ENCODE peak calls at places on chromosomes 2 and 18, in six cellular contexts. T is HL-60, R is heart left ventricle, I is heart right ventricle, K is tibial nerve, A is HFFc6. C is an unnamed sample.

GRCh38 chr2:44941551-44942234 is at the start of gene SIX3:
- DNase-seq in I (no peak), T (no peak), R (no peak), K (no peak), A (no peak), C (no peak)

GRCh38 chr2:18924905-18925691 is 335.7 kb upstream of the NT5C1B start:
- DNase-seq in A (peak), T (no peak), I (no peak), K (no peak), R (no peak), C (no peak)

GRCh38 chr2:110714824-110715223 is 17.5 kb upstream of the ACOXL start:
- DNase-seq in R (no peak), I (no peak), K (no peak), T (no peak), A (no peak), C (no peak)

GRCh38 chr18:7958897-7959146 is 391.7 kb downstream of the PTPRM start:
- DNase-seq in A (no peak), T (no peak), R (no peak), K (no peak), I (no peak), C (no peak)

GRCh38 chr18:48236822-48237221 is 172.4 kb downstream of the ZBTB7C start:
- DNase-seq in I (no peak), R (no peak), A (no peak), K (no peak), T (no peak), C (no peak)

GRCh38 chr2:44245068-44245861 is 30.0 kb upstream of the SLC3A1 start:
- DNase-seq in A (peak), T (peak), I (no peak), K (no peak), R (no peak), C (no peak)

GRCh38 chr2:95158441-95158840 is 1.2 kb downstream of the ZNF514 start:
- DNase-seq in I (no peak), R (no peak), A (no peak), T (no peak), K (no peak), C (no peak)

GRCh38 chr2:74440378-74441110 is 1.2 kb downstream of the RTKN start:
- DNase-seq in K (peak), R (peak), I (peak), A (peak), T (no peak), C (peak)

GRCh38 chr2:58644992-58645391 is 403.9 kb upstream of the FANCL start:
- DNase-seq in R (no peak), I (no peak), A (no peak), T (no peak), K (no peak), C (no peak)

GRCh38 chr2:120344214-120344990 is 1.5 kb upstream of the INHBB start:
- DNase-seq in T (peak), K (no peak), A (no peak), R (no peak), I (no peak), C (no peak)

GRCh38 chr18:8435376-8435775 is 173.9 kb upstream of the RAB12 start:
- DNase-seq in T (no peak), R (no peak), I (no peak), K (no peak), A (no peak), C (no peak)

GRCh38 chr18:37322497-37323035 is 243.0 kb downstream of the CELF4 start:
- DNase-seq in T (peak), K (no peak), A (no peak), I (peak), R (peak), C (no peak)

GRCh38 chr2:105127288-105127915 is 89.5 kb downstream of the MRPS9 start:
- DNase-seq in R (no peak), A (no peak), T (no peak), K (no peak), I (no peak), C (no peak)

GRCh38 chr2:28445448-28446258 is 50.2 kb upstream of the PLB1 start:
- DNase-seq in K (no peak), R (no peak), I (no peak), A (peak), T (no peak), C (no peak)

GRCh38 chr2:42970151-42970550 is 177.8 kb upstream of the HAAO start:
- DNase-seq in K (no peak), T (no peak), I (no peak), R (no peak), A (peak), C (no peak)

GRCh38 chr2:177396630-177397460 is 4.3 kb downstream of the AGPS start:
- DNase-seq in R (no peak), A (peak), K (no peak), I (no peak), T (no peak), C (no peak)

GRCh38 chr18:7482342-7482741 is 84.8 kb upstream of the PTPRM start:
- DNase-seq in R (no peak), T (no peak), A (no peak), I (no peak), K (no peak), C (no peak)

GRCh38 chr2:139514946-139515345 is 734.8 kb upstream of the NXPH2 start:
- DNase-seq in T (no peak), I (no peak), R (no peak), A (no peak), K (no peak), C (no peak)

GRCh38 chr2:85160946-85161625 is 27.9 kb downstream of the TCF7L1 start:
- DNase-seq in T (no peak), A (no peak), K (no peak), R (no peak), I (no peak), C (no peak)

GRCh38 chr2:149924549-149925213 is 337.1 kb upstream of the MMADHC start:
- DNase-seq in T (no peak), A (no peak), K (no peak), R (no peak), I (no peak), C (no peak)

GRCh38 chr2:90645-91312 is 44.5 kb upstream of the FAM110C start:
- DNase-seq in R (no peak), A (no peak), K (no peak), T (no peak), I (no peak), C (no peak)

GRCh38 chr2:44167311-44167907 is 1.3 kb upstream of the PPM1B start:
- DNase-seq in A (no peak), T (no peak), R (no peak), K (no peak), I (no peak), C (no peak)

GRCh38 chr2:178069551-178069950 is 3.0 kb downstream of the PDE11A start:
- DNase-seq in K (no peak), R (no peak), A (peak), T (no peak), I (no peak), C (no peak)

GRCh38 chr2:140893685-140894084 is 1237.1 kb downstream of the LRP1B start:
- DNase-seq in T (no peak), K (no peak), I (no peak), R (no peak), A (no peak), C (no peak)

GRCh38 chr18:48667276-48668254 is 128.7 kb downstream of the CTIF start:
- DNase-seq in I (no peak), R (no peak), A (peak), K (no peak), T (no peak), C (peak)

GRCh38 chr18:3723554-3723953 is 273.6 kb downstream of the TGIF1 start:
- DNase-seq in K (no peak), T (peak), I (no peak), A (no peak), R (no peak), C (no peak)

GRCh38 chr2:240629419-240629967 is 4.2 kb downstream of the GPR35 start:
- DNase-seq in I (no peak), R (no peak), K (no peak), A (no peak), T (no peak), C (no peak)

GRCh38 chr18:34550902-34551301 is 159.2 kb upstream of the DTNA start:
- DNase-seq in A (no peak), T (no peak), K (no peak), I (no peak), R (no peak), C (no peak)

GRCh38 chr2:165793779-165794519 is at the start of gene GALNT3:
- DNase-seq in A (no peak), T (peak), R (peak), K (no peak), I (peak), C (peak)

GRCh38 chr2:40103163-40103562 is 324.1 kb upstream of the THUMPD2 start:
- DNase-seq in T (no peak), I (no peak), K (no peak), R (no peak), A (peak), C (no peak)

GRCh38 chr2:221463235-221463896 is 108.7 kb downstream of the EPHA4 start:
- DNase-seq in I (no peak), A (no peak), R (no peak), K (no peak), T (no peak), C (no peak)

GRCh38 chr2:203750669-203751068 is 44.2 kb downstream of the CD28 start:
- DNase-seq in A (no peak), T (no peak), K (no peak), I (no peak), R (no peak), C (no peak)

GRCh38 chr2:67259581-67260347 is 137.4 kb upstream of the ETAA1 start:
- DNase-seq in R (peak), K (no peak), T (no peak), A (peak), I (peak), C (peak)

GRCh38 chr2:39356922-39357639 is 80.0 kb downstream of the MAP4K3 start:
- DNase-seq in R (no peak), I (no peak), A (no peak), T (no peak), K (no peak), C (no peak)

GRCh38 chr2:71419145-71419544 is 34.2 kb upstream of the DYSF start:
- DNase-seq in R (no peak), K (no peak), T (no peak), I (no peak), A (no peak), C (no peak)

GRCh38 chr2:8595428-8595805 is 86.4 kb upstream of the ID2 start:
- DNase-seq in T (no peak), K (no peak), R (no peak), A (no peak), I (no peak), C (no peak)

GRCh38 chr2:238847841-238848565 is at the start of gene TWIST2:
- DNase-seq in I (peak), R (peak), T (no peak), A (peak), K (peak), C (no peak)
- TF ChIP-seq CTCF in I (no peak), R (no peak), T (no peak), A (peak), K (peak), C (no peak)

GRCh38 chr2:232980683-232981082 is 32.4 kb downstream of the NGEF start:
- DNase-seq in A (peak), K (no peak), R (no peak), T (no peak), I (no peak), C (no peak)

GRCh38 chr2:232981356-232981755 is 31.7 kb downstream of the NGEF start:
- DNase-seq in K (no peak), R (no peak), T (no peak), I (no peak), A (no peak), C (no peak)

GRCh38 chr2:232983669-232983991 is 29.4 kb downstream of the NGEF start:
- DNase-seq in T (no peak), A (no peak), R (no peak), I (no peak), K (no peak), C (no peak)

GRCh38 chr2:232982926-232983668 is 30.0 kb downstream of the NGEF start:
- DNase-seq in A (no peak), I (no peak), K (no peak), R (no peak), T (no peak), C (no peak)

GRCh38 chr2:232981767-232982360 is 31.2 kb downstream of the NGEF start:
- DNase-seq in R (no peak), K (no peak), T (no peak), A (no peak), I (no peak), C (no peak)
- TF ChIP-seq CTCF in R (no peak), K (no peak), T (no peak), A (peak), I (no peak), C (no peak)

GRCh38 chr2:11944311-11944710 is 197.9 kb downstream of the LPIN1 start:
- DNase-seq in T (no peak), I (no peak), A (no peak), K (no peak), R (no peak), C (no peak)
- TF ChIP-seq CTCF in T (no peak), I (no peak), A (no peak), K (no peak), R (no peak), C (no peak)

GRCh38 chr2:26785431-26786206 is at the start of gene CENPA:
- DNase-seq in I (peak), T (peak), R (peak), K (peak), A (peak), C (peak)
- TF ChIP-seq CTCF in I (peak), T (no peak), R (peak), K (peak), A (peak), C (peak)

GRCh38 chr2:144511945-144512344 is 8.0 kb downstream of the ZEB2 start:
- DNase-seq in A (no peak), I (no peak), K (no peak), T (no peak), R (no peak), C (no peak)
- TF ChIP-seq CTCF in A (peak), I (no peak), K (no peak), T (no peak), R (no peak), C (no peak)

GRCh38 chr2:98617149-98617548 is 8.8 kb downstream of the UNC50 start:
- DNase-seq in T (no peak), R (no peak), I (no peak), K (no peak), A (no peak), C (no peak)

GRCh38 chr2:98614024-98614739 is 5.8 kb downstream of the UNC50 start:
- DNase-seq in I (no peak), T (no peak), K (no peak), A (no peak), R (no peak), C (no peak)

GRCh38 chr2:98615481-98615880 is 7.1 kb downstream of the UNC50 start:
- DNase-seq in I (no peak), A (no peak), T (peak), R (no peak), K (no peak), C (no peak)
- TF ChIP-seq CTCF in I (no peak), A (peak), T (no peak), R (no peak), K (no peak), C (no peak)

GRCh38 chr2:187442778-187443177 is 5.3 kb downstream of the CALCRL start:
- DNase-seq in A (no peak), T (no peak), K (no peak), R (no peak), I (no peak), C (no peak)

GRCh38 chr2:187438459-187438858 is 9.6 kb downstream of the CALCRL start:
- DNase-seq in I (no peak), T (no peak), R (no peak), K (no peak), A (no peak), C (no peak)

GRCh38 chr2:187440101-187440500 is 8.0 kb downstream of the CALCRL start:
- DNase-seq in A (no peak), K (no peak), T (no peak), I (no peak), R (no peak), C (no peak)

DNA sequence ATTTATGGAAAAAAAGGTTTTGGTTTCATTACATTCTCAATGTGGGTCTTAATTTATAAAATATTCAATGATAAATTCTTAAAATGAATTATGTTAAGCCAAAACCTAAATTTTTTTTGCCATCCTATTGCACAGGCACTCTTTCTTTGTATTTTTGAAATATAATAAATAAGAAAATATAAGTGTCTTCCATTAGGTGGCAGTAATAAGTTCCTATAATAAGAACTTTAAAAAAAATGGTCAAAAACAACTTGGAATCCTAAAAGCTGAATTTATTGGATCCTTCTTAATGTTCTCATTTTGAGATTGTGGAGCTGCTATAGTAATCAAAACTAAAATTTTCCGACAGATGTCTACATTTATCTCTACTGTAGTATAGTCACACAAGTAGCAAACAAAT is 5.7 kb downstream of the CALCRL start:
- DNase-seq in K (no peak), R (no peak), I (no peak), T (no peak), A (no peak), C (no peak)
- TF ChIP-seq CTCF in K (no peak), R (no peak), I (peak), T (no peak), A (peak), C (no peak)

GRCh38 chr18:73514449-73514848 is 633.2 kb downstream of the FBXO15 start:
- DNase-seq in I (no peak), K (no peak), R (no peak), A (no peak), T (no peak), C (no peak)

GRCh38 chr18:73520229-73520628 is 627.4 kb downstream of the FBXO15 start:
- DNase-seq in A (no peak), K (no peak), I (no peak), T (no peak), R (no peak), C (no peak)
- TF ChIP-seq CTCF in A (peak), K (no peak), I (no peak), T (no peak), R (no peak), C (no peak)

GRCh38 chr2:235676536-235676799 is 182.6 kb downstream of the AGAP1 start:
- DNase-seq in T (no peak), A (no peak), K (no peak), I (no peak), R (no peak), C (no peak)

GRCh38 chr2:235674812-235675211 is 181.0 kb downstream of the AGAP1 start:
- DNase-seq in I (no peak), R (no peak), K (no peak), T (no peak), A (no peak), C (no peak)

GRCh38 chr2:235677276-235677788 is 183.5 kb downstream of the AGAP1 start:
- DNase-seq in R (no peak), I (no peak), T (no peak), A (no peak), K (no peak), C (no peak)

GRCh38 chr2:235674116-235674515 is 180.3 kb downstream of the AGAP1 start:
- DNase-seq in T (no peak), K (no peak), R (no peak), A (no peak), I (no peak), C (peak)

DNA sequence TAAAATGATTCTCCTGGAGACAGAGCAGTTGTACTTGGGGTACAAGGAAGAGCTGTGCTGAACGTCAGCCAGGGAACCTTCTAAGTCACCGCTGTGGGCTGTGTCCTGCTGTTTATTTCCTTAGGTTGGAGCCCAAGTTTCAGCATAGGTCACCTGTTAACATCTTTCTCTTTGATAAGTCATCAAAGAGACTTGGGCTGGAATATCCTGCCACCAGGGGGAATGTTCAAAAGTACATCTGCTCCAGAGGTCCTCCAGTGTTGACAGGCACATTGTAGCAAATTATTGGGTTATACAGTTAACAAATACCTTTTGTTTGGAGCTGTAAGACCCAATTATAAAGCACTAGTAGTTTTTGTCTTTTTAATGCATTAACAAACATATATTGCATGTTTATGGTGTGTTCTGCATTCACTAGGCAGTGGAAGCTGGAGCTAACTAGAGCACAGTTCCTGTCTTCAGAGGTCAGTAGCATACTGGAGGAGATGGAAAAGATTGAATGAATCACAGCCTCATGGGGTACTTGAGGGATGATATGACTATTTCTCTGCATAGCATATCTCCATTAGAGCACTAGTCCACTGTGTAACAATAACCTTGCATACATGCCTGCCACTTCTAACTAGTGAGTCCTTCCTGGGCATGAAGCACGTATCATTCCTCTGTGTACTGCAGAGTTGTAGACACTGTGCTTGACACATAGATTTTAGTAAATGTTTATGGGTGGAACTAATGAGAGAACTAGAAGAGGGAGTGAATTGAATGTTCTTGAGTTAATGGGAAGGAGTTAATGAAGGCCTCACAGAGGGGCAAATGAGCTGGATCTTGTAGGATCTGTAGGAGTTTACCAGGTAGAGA is 182.1 kb downstream of the AGAP1 start:
- DNase-seq in R (no peak), I (no peak), A (peak), K (no peak), T (no peak), C (peak)
- TF ChIP-seq CTCF in R (no peak), I (no peak), A (peak), K (no peak), T (no peak), C (no peak)

C was measured in pancreas.